ENCODE peak calls at places on chromosomes 7 and 10, in eight cellular contexts. X is SK-N-SH, Z is colonic mucosa, Y is kidney, A is MM.1S, E is fibroblast of lung, K is neuronal stem cell, V is mesendoderm. F is an unnamed sample.

GRCh38 chr10:121965996-121966395 is 9.0 kb downstream of the NSMCE4A start:
- DNase-seq in Z (no peak), K (no peak), A (no peak), E (peak), V (no peak), Y (no peak), X (no peak), F (no peak)

GRCh38 chr7:91940572-91941341 is at the start of gene AKAP9:
- DNase-seq in E (peak), X (peak), Z (peak), A (peak), V (peak), Y (peak), K (peak), F (peak)

GRCh38 chr7:106279425-106280182 is 5.2 kb downstream of the NAMPT start:
- DNase-seq in Z (no peak), K (no peak), E (no peak), V (peak), Y (no peak), A (no peak), X (no peak), F (no peak)

GRCh38 chr7:151671514-151671913 is 151.8 kb upstream of the RHEB start:
- DNase-seq in Y (no peak), Z (no peak), K (no peak), E (no peak), A (no peak), V (peak), X (no peak), F (no peak)

GRCh38 chr7:41185851-41186250 is 517.0 kb downstream of the INHBA start:
- DNase-seq in Y (no peak), V (no peak), E (no peak), Z (no peak), K (no peak), A (no peak), X (no peak), F (no peak)

GRCh38 chr7:128672927-128673517 is 930 bp downstream of the GARIN1A start:
- DNase-seq in X (peak), A (no peak), Z (no peak), K (no peak), E (peak), V (peak), Y (no peak), F (peak)

GRCh38 chr7:34385385-34385784 is 272.6 kb upstream of the NPSR1 start:
- DNase-seq in Z (no peak), E (no peak), A (no peak), K (no peak), V (peak), Y (no peak), X (no peak), F (peak)

GRCh38 chr10:29254123-29255046 is 34.5 kb upstream of the LYZL1 start:
- DNase-seq in Z (no peak), Y (peak), V (peak), A (no peak), E (peak), K (peak), X (peak), F (peak)

GRCh38 chr7:125279956-125280355 is 350.3 kb upstream of the POT1 start:
- DNase-seq in E (no peak), V (peak), Z (no peak), X (no peak), K (no peak), A (no peak), Y (no peak), F (no peak)

GRCh38 chr7:32062150-32062549 is 8.1 kb downstream of the PDE1C start:
- DNase-seq in Z (peak), A (no peak), E (peak), K (no peak), V (peak), Y (no peak), X (peak), F (peak)

GRCh38 chr7:1301812-1302310 is 69.2 kb downstream of the UNCX start:
- DNase-seq in V (no peak), X (peak), E (no peak), A (no peak), Z (no peak), K (no peak), Y (peak), F (no peak)

GRCh38 chr7:129370812-129371211 is 63.4 kb upstream of the STRIP2 start:
- DNase-seq in K (no peak), Z (no peak), Y (no peak), A (no peak), X (no peak), V (peak), E (peak), F (no peak)

GRCh38 chr10:14282271-14282670 is 48.5 kb downstream of the FRMD4A start:
- DNase-seq in A (no peak), X (no peak), Y (no peak), E (no peak), Z (no peak), V (no peak), K (no peak), F (no peak)

GRCh38 chr10:123570898-123571515 is 95.1 kb upstream of the GPR26 start:
- DNase-seq in X (no peak), A (no peak), V (no peak), Y (no peak), K (no peak), Z (no peak), E (no peak), F (no peak)

GRCh38 chr7:474605-475424 is 44.8 kb downstream of the PDGFA start:
- DNase-seq in X (no peak), V (no peak), A (no peak), K (no peak), E (no peak), Z (no peak), Y (peak), F (no peak)

GRCh38 chr10:119494224-119495060 is 48.1 kb downstream of the RGS10 start:
- DNase-seq in A (no peak), E (peak), X (no peak), K (no peak), Y (no peak), Z (no peak), V (no peak), F (peak)

GRCh38 chr7:2757904-2758672 is 70.1 kb downstream of the AMZ1 start:
- DNase-seq in A (peak), Z (peak), X (peak), K (no peak), E (peak), V (peak), Y (no peak), F (peak)

GRCh38 chr7:99326408-99326782 is 697 bp downstream of the ARPC1A start:
- DNase-seq in X (no peak), A (no peak), E (no peak), K (no peak), Z (no peak), Y (no peak), V (no peak), F (peak)

GRCh38 chr10:121974019-121974534 is 940 bp downstream of the NSMCE4A start:
- DNase-seq in X (no peak), K (peak), Y (no peak), E (no peak), V (no peak), A (no peak), Z (no peak), F (no peak)

DNA sequence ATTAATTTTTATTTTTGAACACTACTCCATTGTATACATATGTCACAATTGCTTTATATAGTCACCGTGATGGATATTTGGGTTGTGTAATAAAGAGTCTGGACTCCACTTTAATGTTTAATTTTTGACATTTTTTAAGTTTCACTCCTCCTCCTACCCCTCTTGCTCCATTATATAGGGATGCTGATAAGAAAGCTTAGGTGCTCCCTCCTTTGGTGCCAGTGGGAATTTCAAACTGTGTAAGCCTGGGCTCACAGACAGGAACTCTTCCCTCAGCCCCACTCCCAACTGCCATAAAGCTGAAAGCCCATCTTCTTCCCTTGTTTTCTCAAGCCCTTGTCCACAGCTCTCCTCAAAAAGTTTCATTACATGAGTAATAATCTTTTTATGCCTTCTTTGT is 47.6 kb downstream of the TWIST1 start:
- DNase-seq in A (no peak), K (peak), Z (no peak), E (peak), V (peak), Y (no peak), X (no peak), F (no peak)
- H3K9ac ChIP-seq in A (no peak), K (no peak), Z (no peak), E (no peak), V (no peak), Y (no peak), X (no peak), F (no peak)

DNA sequence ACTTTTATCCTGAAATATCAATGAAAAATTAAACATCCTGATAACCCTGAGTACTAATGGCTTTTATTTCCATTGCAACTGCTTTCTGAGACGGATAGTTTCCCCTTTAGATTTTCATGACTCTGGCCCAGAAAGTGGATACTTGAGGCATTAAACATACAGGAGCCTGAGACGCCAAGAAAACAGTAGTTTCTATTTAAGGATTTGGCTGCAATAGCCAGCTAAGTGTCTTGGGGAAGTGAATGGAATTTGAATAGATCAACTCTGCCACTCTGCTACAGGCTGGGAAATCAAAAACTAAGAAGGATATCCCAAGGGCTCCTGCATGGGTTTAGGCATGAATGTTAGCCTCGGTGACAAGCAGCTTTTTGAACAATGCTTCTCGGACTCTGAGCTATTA is 24.7 kb upstream of the GPAM start:
- DNase-seq in K (no peak), Y (no peak), E (no peak), A (no peak), Z (no peak), V (no peak), X (no peak), F (peak)
- H3K9ac ChIP-seq in K (no peak), Y (no peak), E (no peak), A (no peak), Z (no peak), V (no peak), X (no peak), F (peak)

DNA sequence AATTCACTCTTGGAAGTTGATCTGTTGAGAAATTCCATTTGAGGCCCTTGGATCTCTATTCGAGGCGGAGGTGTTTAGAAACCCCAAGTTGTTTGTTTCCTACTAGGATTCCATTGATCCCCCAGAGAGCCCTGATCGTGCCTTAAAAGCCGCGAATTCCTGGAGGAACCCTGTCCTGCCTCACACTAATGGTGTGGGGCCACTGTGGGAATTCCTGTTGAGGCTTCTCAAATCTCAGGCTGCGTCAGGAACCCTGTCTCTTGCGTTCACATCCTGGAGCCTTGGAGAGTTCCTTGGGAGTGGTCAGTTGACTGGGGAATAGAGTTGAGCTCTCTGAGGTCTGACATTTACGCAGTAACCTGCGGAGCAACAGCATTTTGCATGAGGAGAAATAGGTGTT is 1.2 kb downstream of the CFAP69 start:
- DNase-seq in V (peak), E (peak), X (no peak), A (no peak), Y (no peak), K (peak), Z (no peak), F (peak)
- H3K9ac ChIP-seq in V (peak), E (no peak), X (no peak), A (no peak), Y (peak), K (no peak), Z (no peak), F (peak)

DNA sequence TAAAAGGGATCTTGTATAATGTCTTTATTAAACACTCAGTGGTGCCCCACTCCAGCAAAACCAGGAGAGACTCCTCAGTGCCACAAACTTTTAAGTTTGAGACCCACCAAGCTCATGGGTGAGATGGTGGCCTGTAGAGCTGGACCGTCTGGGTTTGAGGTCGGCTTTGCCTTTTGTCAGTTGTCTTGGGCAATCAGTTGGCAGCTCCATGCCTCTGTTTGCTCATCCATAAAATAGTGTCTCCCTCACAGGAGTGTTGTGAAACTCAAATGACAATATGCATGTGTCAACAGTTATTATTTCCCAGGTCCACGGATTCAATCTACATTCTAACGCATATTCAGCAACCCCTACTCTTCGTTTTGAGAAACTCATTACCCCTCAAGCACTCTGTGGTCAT is 367.9 kb upstream of the C7orf33 start:
- DNase-seq in X (no peak), Z (no peak), K (no peak), V (no peak), Y (no peak), A (no peak), E (no peak), F (no peak)
- H3K9ac ChIP-seq in X (no peak), Z (no peak), K (no peak), V (no peak), Y (no peak), A (no peak), E (no peak), F (no peak)

GRCh38 chr7:26440993-26441636 is 149.5 kb downstream of the SNX10 start:
- DNase-seq in K (peak), X (no peak), V (peak), Y (no peak), E (no peak), A (no peak), Z (no peak), F (no peak)
- H3K9ac ChIP-seq in K (no peak), X (no peak), V (no peak), Y (no peak), E (no peak), A (no peak), Z (no peak), F (no peak)

DNA sequence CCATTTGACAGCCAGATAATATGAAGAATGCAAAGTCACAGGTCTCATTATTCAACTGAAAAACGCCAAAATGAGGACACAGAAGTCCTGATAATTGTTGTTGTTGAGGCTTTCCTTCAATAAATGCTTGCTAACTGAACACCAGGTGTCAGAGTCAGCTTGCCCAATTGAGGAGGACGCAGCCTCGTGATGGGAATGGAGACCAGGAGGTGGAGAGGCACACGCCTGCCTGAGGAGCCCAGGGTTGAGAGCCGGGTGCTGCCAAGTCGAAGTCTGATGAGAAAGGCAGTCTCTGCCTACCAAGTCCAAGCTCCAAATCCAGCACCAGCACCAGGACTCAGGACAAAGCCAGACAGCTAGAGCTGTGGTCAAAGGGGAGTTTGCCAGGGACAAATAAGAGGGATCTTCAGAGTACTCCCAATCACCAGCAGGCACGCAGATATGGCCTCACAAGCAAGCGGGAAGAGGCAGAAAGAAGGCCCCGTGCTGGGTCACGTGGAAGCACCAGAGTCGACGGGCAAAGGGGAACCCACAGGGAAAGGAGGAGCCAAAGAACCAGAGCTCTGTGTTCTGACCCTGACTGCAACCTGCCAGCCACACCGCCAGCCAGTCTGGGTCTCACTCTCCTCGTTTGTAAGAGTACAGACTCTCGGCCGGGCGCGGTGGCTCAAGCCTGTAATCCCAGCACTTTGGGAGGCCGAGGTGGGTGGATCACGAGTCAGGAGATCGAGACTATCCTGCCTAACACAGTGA is 47.6 kb downstream of the VOPP1 start:
- DNase-seq in Z (no peak), X (no peak), K (no peak), Y (peak), A (no peak), E (peak), V (no peak), F (no peak)
- H3K9ac ChIP-seq in Z (no peak), X (no peak), K (no peak), Y (no peak), A (no peak), E (no peak), V (no peak), F (no peak)

GRCh38 chr10:79417731-79418130 is 27.7 kb downstream of the ZCCHC24 start:
- DNase-seq in A (no peak), K (no peak), V (no peak), Z (no peak), X (no peak), Y (peak), E (no peak), F (no peak)
- H3K9ac ChIP-seq in A (no peak), K (no peak), V (no peak), Z (no peak), X (no peak), Y (no peak), E (no peak), F (no peak)